ENCODE peak calls at places on chromosomes 12 and 14, in nine cellular contexts. H is OCI-LY7, F is Peyer's patch, L is A673, Y is HFFc6, V is astrocyte of the spinal cord, J is body of pancreas, S is cardiac fibroblast, Q is lung. X is an unnamed sample.

GRCh38 chr14:22276913-22277816 is 311.9 kb downstream of the DAD1 start:
- DNase-seq in Q (no peak), F (no peak), Y (peak; percentile 23), S (peak; percentile 46), V (peak; percentile 46), L (peak; percentile 45), J (no peak), H (peak; percentile 46), X (no peak)

GRCh38 chr12:30795660-30796507 is 41.1 kb upstream of the CAPRIN2 start:
- DNase-seq in L (peak; percentile 89), V (peak; percentile 92), J (peak; percentile 43), F (peak; percentile 54), H (no peak), Y (peak; percentile 73), Q (peak; percentile 48), S (peak; percentile 91), X (peak; percentile 88)

GRCh38 chr12:7042847-7043246 is 17.7 kb upstream of the C1S start:
- DNase-seq in Q (no peak), L (peak; percentile 67), J (no peak), S (peak; percentile 64), Y (peak; percentile 41), F (no peak), H (peak; percentile 44), V (peak; percentile 2), X (no peak)

GRCh38 chr12:118981285-118982201 is at the start of gene SRRM4:
- DNase-seq in Y (no peak), L (peak; percentile 45), H (no peak), S (no peak), J (no peak), F (no peak), V (no peak), Q (no peak), X (peak; percentile 3)

GRCh38 chr12:31578632-31579031 is 12.3 kb downstream of the DENND5B start:
- DNase-seq in S (peak; percentile 36), F (no peak), Q (no peak), H (no peak), L (no peak), V (peak; percentile 22), J (no peak), Y (peak; percentile 5), X (no peak)

GRCh38 chr12:106672308-106673085 is 89.7 kb downstream of the RFX4 start:
- DNase-seq in F (no peak), H (no peak), Q (no peak), V (no peak), S (no peak), J (no peak), L (no peak), Y (no peak), X (no peak)

GRCh38 chr12:76078748-76079147 is 5.7 kb downstream of the NAP1L1 start:
- DNase-seq in Q (no peak), F (no peak), V (no peak), Y (no peak), J (no peak), S (no peak), L (no peak), H (no peak), X (no peak)

GRCh38 chr14:59244581-59244980 is 56.1 kb downstream of the DAAM1 start:
- DNase-seq in L (no peak), S (no peak), Q (no peak), Y (no peak), J (no peak), V (no peak), F (no peak), H (no peak), X (no peak)

GRCh38 chr12:105698047-105698446 is 367.6 kb downstream of the C12orf75 start:
- DNase-seq in H (no peak), Y (no peak), V (peak; percentile 22), L (peak; percentile 41), J (no peak), F (no peak), S (peak; percentile 4), Q (no peak), X (no peak)

GRCh38 chr14:38201137-38201828 is 6.4 kb upstream of the SSTR1 start:
- DNase-seq in J (no peak), Y (peak; percentile 44), H (no peak), L (no peak), S (no peak), F (no peak), Q (no peak), V (no peak), X (no peak)

GRCh38 chr14:91062600-91062999 is 2.2 kb upstream of the RPS6KA5 start:
- DNase-seq in Q (no peak), F (no peak), H (no peak), Y (no peak), L (no peak), S (no peak), J (no peak), V (no peak), X (no peak)

GRCh38 chr14:91060472-91061308 is at the start of gene RPS6KA5:
- DNase-seq in Y (peak; percentile 100), J (peak; percentile 100), L (peak; percentile 100), Q (peak; percentile 100), V (peak; percentile 100), F (peak; percentile 100), S (peak; percentile 100), H (peak; percentile 100), X (peak; percentile 100)

GRCh38 chr14:91061309-91061887 is 957 bp upstream of the RPS6KA5 start:
- DNase-seq in H (peak; percentile 17), Q (no peak), J (no peak), L (no peak), F (no peak), S (no peak), Y (no peak), V (no peak), X (no peak)

GRCh38 chr14:91058017-91058675 is 2.3 kb downstream of the RPS6KA5 start:
- DNase-seq in S (no peak), V (no peak), Q (no peak), L (no peak), H (no peak), Y (no peak), F (no peak), J (no peak), X (no peak)

GRCh38 chr14:91059576-91060471 is 617 bp downstream of the RPS6KA5 start:
- DNase-seq in V (no peak), J (peak; percentile 57), S (no peak), F (peak; percentile 70), Q (peak; percentile 42), H (peak; percentile 76), Y (peak; percentile 9), L (peak; percentile 25), X (peak; percentile 70)
- TF ChIP-seq CTCF in V (no peak), J (no peak), S (no peak), F (no peak), Q (no peak), H (no peak), Y (peak; percentile 60), L (no peak), X (no peak)

DNA sequence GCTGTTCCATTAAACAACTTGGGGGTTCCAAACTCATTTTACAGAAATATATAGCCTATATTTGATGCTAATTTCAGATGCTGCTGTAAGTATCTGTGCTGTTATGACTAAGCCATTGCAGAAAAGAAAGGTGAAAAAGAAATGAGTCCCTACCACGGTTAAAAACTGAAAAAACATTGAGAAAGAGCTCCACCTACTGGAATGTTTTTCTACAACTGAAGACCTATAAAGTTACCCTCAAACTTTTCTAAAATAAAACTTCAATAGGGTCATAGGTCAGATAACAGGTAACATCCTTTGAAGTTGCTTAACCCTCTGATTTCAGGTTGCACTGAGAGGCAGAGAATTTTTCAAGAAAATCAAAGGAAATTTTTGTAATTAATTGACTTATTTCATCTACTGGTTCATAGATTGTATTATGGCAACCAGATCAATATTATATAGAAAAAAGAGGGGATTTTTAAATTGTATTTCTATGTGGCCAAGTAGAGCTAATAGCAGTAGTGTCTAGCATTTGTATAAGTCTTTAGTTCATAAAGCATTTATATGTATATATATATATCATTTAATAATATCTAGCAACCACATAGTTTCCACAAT is 279.9 kb downstream of the RPS29 start:
- DNase-seq in L (peak; percentile 42), S (peak; percentile 51), H (peak; percentile 33), F (no peak), J (no peak), Y (peak; percentile 17), V (peak; percentile 16), Q (no peak), X (no peak)
- TF ChIP-seq CTCF in L (peak; percentile 62), S (peak; percentile 25), H (peak; percentile 82), F (no peak), J (no peak), Y (peak; percentile 74), V (peak; percentile 35), Q (no peak), X (peak; percentile 58)

GRCh38 chr12:95262808-95263207 is 45.2 kb downstream of the VEZT start:
- DNase-seq in F (no peak), L (peak; percentile 51), J (no peak), S (peak; percentile 19), H (no peak), V (no peak), Q (no peak), Y (no peak), X (no peak)

GRCh38 chr12:95261109-95261508 is 43.5 kb downstream of the VEZT start:
- DNase-seq in J (no peak), F (no peak), V (no peak), L (no peak), Q (no peak), H (no peak), Y (no peak), S (no peak), X (no peak)

GRCh38 chr12:95269892-95270291 is 52.3 kb downstream of the VEZT start:
- DNase-seq in S (no peak), J (no peak), H (no peak), L (no peak), Q (no peak), V (no peak), Y (no peak), F (no peak), X (no peak)

GRCh38 chr12:95266250-95266649 is 48.6 kb downstream of the VEZT start:
- DNase-seq in L (no peak), V (no peak), Q (no peak), H (no peak), J (no peak), F (no peak), S (no peak), Y (no peak), X (no peak)

GRCh38 chr12:95265765-95266164 is 48.2 kb downstream of the VEZT start:
- DNase-seq in J (no peak), Q (no peak), F (no peak), V (no peak), Y (no peak), L (no peak), S (no peak), H (no peak), X (no peak)
- TF ChIP-seq CTCF in J (no peak), Q (no peak), F (no peak), V (no peak), Y (peak; percentile 36), L (no peak), S (no peak), H (no peak), X (no peak)

DNA sequence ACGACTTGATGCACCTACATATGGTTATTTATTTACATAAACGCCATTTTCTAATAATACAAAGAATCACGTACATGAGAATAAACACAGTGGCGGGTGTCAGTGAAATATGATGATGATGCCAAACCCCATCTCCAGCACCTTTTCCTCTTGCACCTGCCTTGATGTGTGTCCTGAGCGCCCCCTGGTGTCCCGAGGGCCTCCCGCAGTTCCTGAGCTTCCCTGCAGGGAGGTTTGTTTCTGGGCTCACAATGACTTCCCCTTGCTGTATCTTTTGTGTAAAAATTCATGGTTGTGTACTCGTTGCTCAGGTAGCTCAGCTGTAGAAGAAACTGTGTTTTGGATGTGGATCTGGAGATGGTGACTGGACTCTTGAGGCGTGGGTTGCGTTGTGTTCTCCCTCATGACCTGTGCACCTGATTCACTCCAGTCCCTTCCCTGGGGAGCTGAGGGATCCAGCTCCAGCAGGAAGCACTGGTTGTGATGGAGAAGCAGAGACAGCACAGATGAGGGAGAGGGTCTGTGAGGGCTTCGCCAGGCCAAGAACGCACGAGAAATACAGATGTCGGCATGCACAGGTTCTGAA is 1037.8 kb downstream of the TMEM121 start:
- DNase-seq in F (peak; percentile 67), S (peak; percentile 1), V (no peak), J (peak; percentile 48), Q (peak; percentile 41), Y (no peak), L (peak; percentile 67), H (peak; percentile 58), X (peak; percentile 85)
- TF ChIP-seq CTCF in F (peak; percentile 16), S (peak; percentile 15), V (no peak), J (peak; percentile 49), Q (no peak), Y (peak; percentile 24), L (peak; percentile 85), H (peak; percentile 76), X (peak; percentile 97)

X was measured in activated CD8-positive, alpha-beta T cell treated with anti-CD3 and anti-CD28 coated beads for 36 hours.